ENCODE peak calls at places on chromosomes 5 and 9, in eight cellular contexts. Q is breast epithelium, J is HepG2, M is A549, P is IMR-90, B is adrenal gland, R is Peyer's patch, D is transverse colon. X is an unnamed sample.

GRCh38 chr9:79242489-79242888 is 329.3 kb upstream of the TLE4 start:
- DNase-seq in R (no peak), M (no peak), D (no peak), P (no peak), Q (no peak), B (no peak), J (no peak), X (peak; percentile 4)

GRCh38 chr5:66829826-66830225 is 233.6 kb downstream of the MAST4 start:
- DNase-seq in Q (no peak), D (no peak), P (peak; percentile 8), J (no peak), B (no peak), M (no peak), R (no peak), X (no peak)

GRCh38 chr9:132268725-132269352 is 85.9 kb downstream of the SETX start:
- DNase-seq in P (peak; percentile 67), R (peak; percentile 61), J (peak; percentile 39), M (peak; percentile 58), Q (peak; percentile 38), D (peak; percentile 65), B (peak; percentile 59), X (peak; percentile 67)

GRCh38 chr5:2532809-2533208 is 218.7 kb downstream of the IRX2 start:
- DNase-seq in B (no peak), D (no peak), R (no peak), Q (no peak), P (no peak), M (no peak), J (no peak), X (no peak)

GRCh38 chr5:170348069-170348702 is 41.0 kb downstream of the KCNMB1 start:
- DNase-seq in B (no peak), Q (no peak), M (no peak), D (no peak), J (no peak), R (no peak), P (no peak), X (peak; percentile 10)

GRCh38 chr9:76045217-76045616 is 154.7 kb downstream of the PCSK5 start:
- DNase-seq in R (no peak), M (no peak), P (no peak), B (no peak), J (no peak), D (no peak), Q (no peak), X (no peak)

GRCh38 chr9:14153310-14153720 is 160.6 kb downstream of the NFIB start:
- DNase-seq in P (no peak), Q (no peak), B (no peak), M (no peak), R (no peak), D (no peak), J (no peak), X (no peak)

GRCh38 chr9:28956111-28956880 is 1383.0 kb upstream of the C9orf72 start:
- DNase-seq in R (no peak), D (no peak), J (no peak), P (no peak), B (no peak), Q (no peak), M (no peak), X (no peak)

GRCh38 chr9:35096035-35096849 is at the start of gene PIGO:
- DNase-seq in J (peak; percentile 83), R (peak; percentile 90), D (peak; percentile 93), P (peak; percentile 76), M (peak; percentile 89), B (peak; percentile 90), Q (peak; percentile 84), X (peak; percentile 92)

GRCh38 chr5:65418661-65419060 is 63.1 kb downstream of the ADAMTS6 start:
- DNase-seq in D (no peak), R (no peak), P (peak; percentile 21), Q (no peak), J (no peak), M (no peak), B (no peak), X (no peak)

GRCh38 chr5:176609724-176610429 is at the start of gene GPRIN1:
- DNase-seq in B (no peak), P (peak; percentile 36), M (peak; percentile 78), J (peak; percentile 24), R (peak; percentile 39), Q (no peak), D (peak; percentile 44), X (peak; percentile 63)

GRCh38 chr9:30522486-30522885 is 1862.0 kb upstream of the ACO1 start:
- DNase-seq in R (no peak), D (no peak), B (no peak), J (no peak), M (no peak), Q (no peak), P (no peak), X (no peak)

GRCh38 chr9:79395691-79396558 is 175.8 kb upstream of the TLE4 start:
- DNase-seq in M (no peak), Q (no peak), P (no peak), R (no peak), B (no peak), D (no peak), J (no peak), X (no peak)

GRCh38 chr5:129046151-129046550 is 48.4 kb upstream of the ISOC1 start:
- DNase-seq in R (no peak), B (no peak), D (no peak), J (no peak), M (no peak), Q (no peak), P (peak; percentile 4), X (no peak)

GRCh38 chr5:27266184-27266583 is 227.8 kb upstream of the CDH9 start:
- DNase-seq in D (no peak), J (no peak), Q (no peak), M (no peak), P (no peak), R (no peak), B (no peak), X (no peak)

GRCh38 chr5:153623906-153624765 is 133.7 kb downstream of the GRIA1 start:
- DNase-seq in M (no peak), B (no peak), R (no peak), J (no peak), P (peak; percentile 69), Q (no peak), D (no peak), X (peak; percentile 5)

GRCh38 chr5:163459465-163459887 is 426 bp downstream of the NUDCD2 start:
- DNase-seq in Q (no peak), P (peak; percentile 23), B (no peak), M (no peak), R (no peak), J (peak; percentile 54), D (no peak), X (no peak)

GRCh38 chr5:103245773-103246172 is 12.8 kb upstream of the MACIR start:
- DNase-seq in Q (no peak), R (no peak), B (no peak), P (no peak), J (no peak), M (no peak), D (no peak), X (no peak)

GRCh38 chr9:114718801-114719221 is 36.8 kb upstream of the TEX48 start:
- DNase-seq in B (no peak), D (peak; percentile 35), M (no peak), R (no peak), J (no peak), Q (no peak), P (no peak), X (no peak)

GRCh38 chr9:25716220-25716872 is 38.1 kb upstream of the TUSC1 start:
- DNase-seq in B (peak; percentile 26), M (peak; percentile 5), J (peak; percentile 6), Q (peak; percentile 62), P (peak; percentile 74), D (peak; percentile 15), R (no peak), X (no peak)

DNA sequence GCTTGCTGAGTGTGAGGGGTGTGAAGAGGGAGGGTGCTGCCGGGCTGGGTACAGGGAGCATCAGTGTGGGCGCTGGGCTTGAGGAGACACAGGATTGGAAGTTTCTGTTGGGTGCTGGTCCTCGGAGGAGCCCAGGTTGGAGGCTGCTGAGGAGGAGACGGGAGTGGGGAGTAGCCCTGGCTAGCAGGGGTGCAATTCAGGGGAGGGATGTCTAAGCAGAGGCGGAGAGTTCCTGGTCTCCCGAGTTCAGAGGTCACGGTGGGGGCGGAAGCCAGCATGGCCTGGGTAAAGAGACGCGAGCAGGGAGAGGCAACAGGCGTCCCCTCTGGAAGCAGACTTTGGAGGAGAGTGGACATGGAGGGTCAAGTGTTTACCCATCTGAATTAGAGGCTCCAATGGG is 62.7 kb upstream of the CACNA1B start:
- DNase-seq in B (no peak), P (no peak), Q (no peak), M (no peak), R (no peak), D (no peak), J (no peak), X (no peak)
- TF ChIP-seq POLR2A in B (no peak), P (no peak), Q (no peak), M (no peak), R (no peak), D (no peak), J (no peak), X (no peak)

GRCh38 chr9:127545196-127546124 is 66.6 kb upstream of the STXBP1 start:
- DNase-seq in D (peak; percentile 66), B (peak; percentile 76), M (peak; percentile 94), Q (peak; percentile 92), P (peak; percentile 56), R (no peak), J (peak; percentile 96), X (no peak)
- TF ChIP-seq POLR2A in D (no peak), B (no peak), M (no peak), Q (no peak), P (no peak), R (no peak), J (peak; percentile 59), X (no peak)

DNA sequence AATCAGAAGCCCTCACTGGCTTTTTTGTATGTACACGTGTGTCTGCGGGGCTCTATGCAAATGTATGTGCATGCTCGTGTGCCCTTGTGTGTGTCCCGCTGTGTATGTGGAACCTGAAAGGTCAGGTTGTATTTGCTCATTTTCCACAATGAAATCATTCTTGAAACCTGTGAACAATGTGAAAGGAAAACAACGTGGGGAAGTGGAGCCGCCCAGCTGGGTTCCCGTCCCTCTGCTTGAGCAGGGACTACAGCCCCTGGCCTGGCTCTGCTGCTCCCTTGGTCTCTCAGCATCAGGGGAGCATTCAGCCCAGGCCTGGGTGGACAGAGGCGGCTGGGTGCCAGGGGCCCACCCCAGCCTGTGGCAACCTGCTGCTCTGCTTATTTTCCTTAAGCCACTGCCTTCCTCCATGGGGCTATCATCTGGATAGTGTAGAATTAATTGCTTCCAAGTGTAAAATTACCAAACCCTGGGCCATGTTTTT is 3.0 kb downstream of the ECSCR start:
- DNase-seq in R (no peak), M (no peak), P (no peak), Q (no peak), D (no peak), J (peak; percentile 52), B (no peak), X (no peak)
- TF ChIP-seq POLR2A in R (no peak), M (no peak), P (no peak), Q (no peak), D (no peak), J (no peak), B (no peak), X (no peak)

DNA sequence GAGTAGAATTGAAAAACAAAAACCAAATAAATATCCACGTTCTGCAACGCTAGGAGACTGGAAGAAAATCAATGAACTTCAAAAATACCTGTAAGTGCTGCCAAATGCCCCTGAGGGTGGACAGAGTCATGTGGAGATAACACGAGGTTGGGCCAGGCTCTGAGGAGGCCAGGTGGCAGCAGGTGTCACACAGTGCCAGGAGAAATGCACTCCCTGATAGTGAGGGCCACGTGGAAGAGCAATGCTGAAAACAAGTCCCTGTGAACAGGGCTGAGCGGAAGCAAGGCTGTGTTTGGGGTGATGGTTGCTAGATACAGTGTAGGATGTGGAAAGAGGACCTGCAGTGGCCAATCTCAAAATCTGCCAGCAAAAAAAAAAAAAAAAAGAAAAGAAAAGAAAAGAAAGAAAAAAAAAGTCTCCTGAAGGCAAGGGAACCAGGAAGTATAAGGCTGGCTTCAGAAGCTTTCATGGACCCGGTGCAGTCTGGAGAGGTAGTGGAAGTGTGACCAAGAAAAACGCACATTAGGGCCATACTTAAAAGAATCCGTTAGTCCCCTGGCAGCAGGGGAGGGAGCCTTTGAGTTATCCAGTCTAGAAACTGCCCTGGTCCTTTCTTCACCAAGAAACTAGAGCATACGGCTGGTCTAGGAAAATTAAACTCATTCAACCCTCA is 16.8 kb downstream of the C1QTNF3 start:
- DNase-seq in D (no peak), B (no peak), M (no peak), Q (no peak), J (no peak), P (no peak), R (no peak), X (no peak)
- TF ChIP-seq POLR2A in D (no peak), B (no peak), M (no peak), Q (no peak), J (no peak), P (no peak), R (no peak), X (no peak)